ENCODE peak calls at places on chromosomes 6 and 20, in ten cellular contexts. One of them, this sample, is unnamed.

GRCh38 chr20:2871111-2871465 is 2.2 kb upstream of the PTPRA start:
- DNase-seq in NB4: peak
- DNase-seq in PC-3: no peak
- DNase-seq in HCT116: no peak
- DNase-seq in GM23338: no peak
- DNase-seq in right lobe of liver: no peak
- DNase-seq in uterus: no peak
- DNase-seq in gastrocnemius medialis: no peak
- DNase-seq in body of pancreas: no peak
- DNase-seq in lung: no peak
- DNase-seq in this sample: no peak

GRCh38 chr6:158042245-158042798 is 60.7 kb downstream of the SYNJ2 start:
- DNase-seq in uterus: peak
- DNase-seq in HCT116: peak
- DNase-seq in body of pancreas: no peak
- DNase-seq in lung: no peak
- DNase-seq in GM23338: no peak
- DNase-seq in NB4: no peak
- DNase-seq in gastrocnemius medialis: peak
- DNase-seq in right lobe of liver: no peak
- DNase-seq in PC-3: peak
- DNase-seq in this sample: no peak

GRCh38 chr6:124679392-124679791 is 282.8 kb upstream of the RNF217 start:
- DNase-seq in body of pancreas: no peak
- DNase-seq in right lobe of liver: no peak
- DNase-seq in lung: no peak
- DNase-seq in NB4: no peak
- DNase-seq in GM23338: no peak
- DNase-seq in uterus: no peak
- DNase-seq in gastrocnemius medialis: no peak
- DNase-seq in HCT116: no peak
- DNase-seq in PC-3: no peak
- DNase-seq in this sample: no peak

GRCh38 chr6:14917101-14917500 is 328.8 kb upstream of the JARID2 start:
- DNase-seq in NB4: peak
- DNase-seq in uterus: no peak
- DNase-seq in PC-3: peak
- DNase-seq in lung: no peak
- DNase-seq in right lobe of liver: no peak
- DNase-seq in GM23338: no peak
- DNase-seq in HCT116: no peak
- DNase-seq in body of pancreas: no peak
- DNase-seq in gastrocnemius medialis: no peak
- DNase-seq in this sample: no peak

GRCh38 chr6:99016355-99016754 is 68.6 kb upstream of the FBXL4 start:
- DNase-seq in PC-3: no peak
- DNase-seq in lung: no peak
- DNase-seq in NB4: peak
- DNase-seq in body of pancreas: no peak
- DNase-seq in uterus: no peak
- DNase-seq in HCT116: no peak
- DNase-seq in gastrocnemius medialis: no peak
- DNase-seq in GM23338: no peak
- DNase-seq in right lobe of liver: no peak
- DNase-seq in this sample: no peak

GRCh38 chr20:9301129-9302072 is 213.0 kb upstream of the LAMP5 start:
- DNase-seq in HCT116: peak
- DNase-seq in gastrocnemius medialis: no peak
- DNase-seq in GM23338: no peak
- DNase-seq in right lobe of liver: no peak
- DNase-seq in uterus: no peak
- DNase-seq in lung: no peak
- DNase-seq in PC-3: peak
- DNase-seq in NB4: no peak
- DNase-seq in body of pancreas: no peak
- DNase-seq in this sample: no peak

GRCh38 chr6:149454405-149454848 is 30.4 kb downstream of the ZC3H12D start:
- DNase-seq in GM23338: no peak
- DNase-seq in lung: peak
- DNase-seq in body of pancreas: peak
- DNase-seq in PC-3: peak
- DNase-seq in HCT116: no peak
- DNase-seq in right lobe of liver: peak
- DNase-seq in gastrocnemius medialis: peak
- DNase-seq in NB4: no peak
- DNase-seq in uterus: peak
- DNase-seq in this sample: no peak

GRCh38 chr6:40999498-41000070 is 39.4 kb downstream of the UNC5CL start:
- DNase-seq in right lobe of liver: peak
- DNase-seq in NB4: peak
- DNase-seq in HCT116: peak
- DNase-seq in GM23338: peak
- DNase-seq in uterus: peak
- DNase-seq in PC-3: peak
- DNase-seq in lung: peak
- DNase-seq in gastrocnemius medialis: peak
- DNase-seq in body of pancreas: peak
- DNase-seq in this sample: no peak

GRCh38 chr20:7113577-7114466 is 346.3 kb downstream of the BMP2 start:
- DNase-seq in GM23338: peak
- DNase-seq in gastrocnemius medialis: no peak
- DNase-seq in uterus: no peak
- DNase-seq in right lobe of liver: peak
- DNase-seq in NB4: peak
- DNase-seq in HCT116: no peak
- DNase-seq in body of pancreas: no peak
- DNase-seq in PC-3: peak
- DNase-seq in lung: no peak
- DNase-seq in this sample: no peak

GRCh38 chr6:11433860-11434259 is 103.7 kb upstream of the TMEM170B start:
- DNase-seq in lung: no peak
- DNase-seq in HCT116: no peak
- DNase-seq in right lobe of liver: no peak
- DNase-seq in uterus: no peak
- DNase-seq in gastrocnemius medialis: no peak
- DNase-seq in NB4: no peak
- DNase-seq in GM23338: no peak
- DNase-seq in body of pancreas: no peak
- DNase-seq in PC-3: peak
- DNase-seq in this sample: no peak

GRCh38 chr6:34229877-34230276 is 6.8 kb upstream of the HMGA1 start:
- DNase-seq in uterus: no peak
- DNase-seq in gastrocnemius medialis: no peak
- DNase-seq in NB4: no peak
- DNase-seq in right lobe of liver: no peak
- DNase-seq in lung: no peak
- DNase-seq in GM23338: no peak
- DNase-seq in PC-3: no peak
- DNase-seq in HCT116: no peak
- DNase-seq in body of pancreas: no peak
- DNase-seq in this sample: no peak

GRCh38 chr6:31687321-31687720 is 6.5 kb upstream of the LY6G5C start:
- DNase-seq in uterus: no peak
- DNase-seq in NB4: no peak
- DNase-seq in HCT116: no peak
- DNase-seq in lung: no peak
- DNase-seq in body of pancreas: no peak
- DNase-seq in GM23338: no peak
- DNase-seq in gastrocnemius medialis: no peak
- DNase-seq in right lobe of liver: no peak
- DNase-seq in PC-3: no peak
- DNase-seq in this sample: no peak

GRCh38 chr6:136823128-136823660 is 802 bp downstream of the PEX7 start:
- DNase-seq in GM23338: no peak
- DNase-seq in HCT116: no peak
- DNase-seq in NB4: no peak
- DNase-seq in PC-3: no peak
- DNase-seq in lung: no peak
- DNase-seq in uterus: peak
- DNase-seq in gastrocnemius medialis: no peak
- DNase-seq in body of pancreas: peak
- DNase-seq in right lobe of liver: no peak
- DNase-seq in this sample: no peak

GRCh38 chr20:57869291-57869950 is 159.6 kb upstream of the PMEPA1 start:
- DNase-seq in lung: no peak
- DNase-seq in gastrocnemius medialis: no peak
- DNase-seq in uterus: no peak
- DNase-seq in NB4: no peak
- DNase-seq in body of pancreas: no peak
- DNase-seq in GM23338: no peak
- DNase-seq in right lobe of liver: no peak
- DNase-seq in PC-3: no peak
- DNase-seq in HCT116: no peak
- DNase-seq in this sample: no peak

GRCh38 chr6:1856381-1856780 is 246.7 kb downstream of the FOXC1 start:
- DNase-seq in right lobe of liver: no peak
- DNase-seq in uterus: peak
- DNase-seq in PC-3: no peak
- DNase-seq in GM23338: no peak
- DNase-seq in NB4: no peak
- DNase-seq in HCT116: no peak
- DNase-seq in lung: no peak
- DNase-seq in gastrocnemius medialis: no peak
- DNase-seq in body of pancreas: no peak
- DNase-seq in this sample: no peak

GRCh38 chr6:90454835-90455427 is 131.9 kb downstream of the MAP3K7 start:
- DNase-seq in body of pancreas: no peak
- DNase-seq in GM23338: no peak
- DNase-seq in NB4: no peak
- DNase-seq in lung: no peak
- DNase-seq in uterus: no peak
- DNase-seq in right lobe of liver: no peak
- DNase-seq in HCT116: no peak
- DNase-seq in gastrocnemius medialis: no peak
- DNase-seq in PC-3: peak
- DNase-seq in this sample: no peak

GRCh38 chr6:161748535-161749386 is 474.9 kb upstream of the AGPAT4 start:
- DNase-seq in PC-3: peak
- DNase-seq in body of pancreas: peak
- DNase-seq in GM23338: peak
- DNase-seq in gastrocnemius medialis: no peak
- DNase-seq in right lobe of liver: peak
- DNase-seq in uterus: no peak
- DNase-seq in NB4: peak
- DNase-seq in lung: no peak
- DNase-seq in HCT116: peak
- DNase-seq in this sample: peak
- H3K4me3 ChIP-seq in PC-3: peak
- H3K4me3 ChIP-seq in body of pancreas: no peak
- H3K4me3 ChIP-seq in GM23338: no peak
- H3K4me3 ChIP-seq in gastrocnemius medialis: no peak
- H3K4me3 ChIP-seq in right lobe of liver: no peak
- H3K4me3 ChIP-seq in uterus: no peak
- H3K4me3 ChIP-seq in NB4: no peak
- H3K4me3 ChIP-seq in lung: no peak
- H3K4me3 ChIP-seq in HCT116: no peak
- H3K4me3 ChIP-seq in this sample: no peak

GRCh38 chr6:79895382-79896100 is 51.8 kb downstream of the ELOVL4 start:
- DNase-seq in NB4: no peak
- DNase-seq in HCT116: no peak
- DNase-seq in right lobe of liver: no peak
- DNase-seq in body of pancreas: no peak
- DNase-seq in GM23338: no peak
- DNase-seq in gastrocnemius medialis: no peak
- DNase-seq in uterus: no peak
- DNase-seq in PC-3: peak
- DNase-seq in lung: no peak
- DNase-seq in this sample: no peak

GRCh38 chr6:79898076-79898475 is 49.3 kb downstream of the ELOVL4 start:
- DNase-seq in gastrocnemius medialis: no peak
- DNase-seq in uterus: no peak
- DNase-seq in NB4: no peak
- DNase-seq in HCT116: no peak
- DNase-seq in lung: no peak
- DNase-seq in right lobe of liver: no peak
- DNase-seq in body of pancreas: no peak
- DNase-seq in PC-3: no peak
- DNase-seq in GM23338: no peak
- DNase-seq in this sample: no peak

DNA sequence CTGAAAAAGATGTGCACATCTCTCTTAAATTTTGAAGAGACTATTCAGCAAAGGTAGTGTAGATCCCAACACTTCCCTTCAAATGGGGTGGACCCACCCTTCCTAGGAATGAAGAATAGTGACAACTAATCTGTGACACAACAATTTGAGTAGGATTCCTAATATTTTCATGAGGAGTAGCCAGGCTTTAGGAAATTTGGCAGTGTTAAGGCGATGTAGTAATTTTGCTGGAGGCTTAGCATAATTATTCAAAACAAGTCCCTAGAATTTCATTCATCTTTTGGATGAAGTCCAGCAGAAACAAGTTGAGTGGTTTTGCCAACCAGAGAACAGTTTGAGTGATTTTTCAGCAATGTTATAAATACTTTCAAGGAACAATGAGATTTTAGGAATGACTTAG is 52.4 kb downstream of the ELOVL4 start:
- DNase-seq in body of pancreas: no peak
- DNase-seq in uterus: no peak
- DNase-seq in gastrocnemius medialis: no peak
- DNase-seq in lung: no peak
- DNase-seq in HCT116: no peak
- DNase-seq in GM23338: no peak
- DNase-seq in PC-3: peak
- DNase-seq in right lobe of liver: no peak
- DNase-seq in NB4: no peak
- DNase-seq in this sample: no peak
- H3K4me3 ChIP-seq in body of pancreas: no peak
- H3K4me3 ChIP-seq in uterus: no peak
- H3K4me3 ChIP-seq in gastrocnemius medialis: no peak
- H3K4me3 ChIP-seq in lung: no peak
- H3K4me3 ChIP-seq in HCT116: no peak
- H3K4me3 ChIP-seq in GM23338: no peak
- H3K4me3 ChIP-seq in PC-3: no peak
- H3K4me3 ChIP-seq in right lobe of liver: no peak
- H3K4me3 ChIP-seq in NB4: no peak
- H3K4me3 ChIP-seq in this sample: no peak

GRCh38 chr6:106511274-106512047 is 117.8 kb downstream of the RTN4IP1 start:
- DNase-seq in right lobe of liver: no peak
- DNase-seq in PC-3: peak
- DNase-seq in NB4: peak
- DNase-seq in body of pancreas: peak
- DNase-seq in HCT116: no peak
- DNase-seq in uterus: peak
- DNase-seq in GM23338: peak
- DNase-seq in lung: no peak
- DNase-seq in gastrocnemius medialis: no peak
- DNase-seq in this sample: peak
- H3K4me3 ChIP-seq in right lobe of liver: peak
- H3K4me3 ChIP-seq in PC-3: peak
- H3K4me3 ChIP-seq in NB4: peak
- H3K4me3 ChIP-seq in body of pancreas: peak
- H3K4me3 ChIP-seq in HCT116: peak
- H3K4me3 ChIP-seq in uterus: peak
- H3K4me3 ChIP-seq in GM23338: peak
- H3K4me3 ChIP-seq in lung: peak
- H3K4me3 ChIP-seq in gastrocnemius medialis: peak
- H3K4me3 ChIP-seq in this sample: peak

DNA sequence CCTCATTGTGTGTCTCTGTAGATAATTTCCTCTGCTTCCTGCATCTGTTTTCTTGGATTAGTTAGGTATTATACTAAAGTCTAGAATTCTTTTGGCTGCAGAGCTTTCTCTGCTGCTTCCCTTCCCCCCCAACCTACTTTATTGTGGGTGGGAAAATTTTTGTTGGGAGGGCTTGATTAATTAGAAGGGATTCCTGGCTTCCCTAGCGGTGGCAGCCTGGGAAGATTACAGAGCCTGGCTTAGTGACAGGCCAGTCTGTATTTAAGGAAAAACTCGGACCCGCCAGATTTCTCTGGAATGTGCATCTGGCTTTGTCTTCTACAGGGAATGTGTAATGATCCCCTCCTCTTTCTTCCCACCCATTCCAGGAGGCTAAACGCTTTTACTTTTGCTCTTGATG is 31.2 kb downstream of the SLX4IP start:
- DNase-seq in GM23338: peak
- DNase-seq in body of pancreas: no peak
- DNase-seq in right lobe of liver: no peak
- DNase-seq in HCT116: no peak
- DNase-seq in NB4: no peak
- DNase-seq in lung: no peak
- DNase-seq in PC-3: no peak
- DNase-seq in uterus: peak
- DNase-seq in gastrocnemius medialis: no peak
- DNase-seq in this sample: no peak
- H3K4me3 ChIP-seq in GM23338: peak
- H3K4me3 ChIP-seq in body of pancreas: no peak
- H3K4me3 ChIP-seq in right lobe of liver: no peak
- H3K4me3 ChIP-seq in HCT116: no peak
- H3K4me3 ChIP-seq in NB4: no peak
- H3K4me3 ChIP-seq in lung: no peak
- H3K4me3 ChIP-seq in PC-3: no peak
- H3K4me3 ChIP-seq in uterus: no peak
- H3K4me3 ChIP-seq in gastrocnemius medialis: peak
- H3K4me3 ChIP-seq in this sample: no peak

This sample was measured in CD4-positive, CD25-positive, alpha-beta regulatory T cell.